ENCODE peak calls at places on chromosome 22, in five cellular contexts. One of them, this sample, is unnamed.
A peak's percentile ranks its signal among the peaks of the same experiment; 100 is the strongest.

GRCh38 chr22:40764743-40765441 is 54.3 kb downstream of the SLC25A17 start:
- DNase-seq in GM12878: peak; percentile 31
- DNase-seq in HCT116: no peak
- DNase-seq in K562: no peak
- DNase-seq in H1: no peak
- DNase-seq in this sample: no peak

GRCh38 chr22:31346255-31346732 is at the start of gene PATZ1:
- DNase-seq in GM12878: no peak
- DNase-seq in HCT116: peak; percentile 51
- DNase-seq in K562: peak; percentile 68
- DNase-seq in H1: no peak
- DNase-seq in this sample: peak; percentile 91

GRCh38 chr22:11253000-11253511 is 4274.9 kb upstream of the OR11H1 start:
- DNase-seq in GM12878: no peak
- DNase-seq in HCT116: no peak
- DNase-seq in K562: no peak
- DNase-seq in H1: no peak
- DNase-seq in this sample: no peak

GRCh38 chr22:25797891-25798290 is 55.9 kb downstream of the MYO18B start:
- DNase-seq in GM12878: no peak
- DNase-seq in HCT116: no peak
- DNase-seq in K562: no peak
- DNase-seq in H1: no peak
- DNase-seq in this sample: no peak

GRCh38 chr22:36197601-36198146 is 3.9 kb downstream of the APOL4 start:
- DNase-seq in GM12878: no peak
- DNase-seq in HCT116: no peak
- DNase-seq in K562: peak; percentile 18
- DNase-seq in H1: no peak
- DNase-seq in this sample: no peak

GRCh38 chr22:24155597-24156145 is 25.6 kb upstream of the SUSD2 start:
- DNase-seq in GM12878: no peak
- DNase-seq in HCT116: no peak
- DNase-seq in K562: no peak
- DNase-seq in H1: peak; percentile 80
- DNase-seq in this sample: peak; percentile 32

GRCh38 chr22:18100781-18101180 is 9.8 kb upstream of the TUBA8 start:
- DNase-seq in GM12878: no peak
- DNase-seq in HCT116: no peak
- DNase-seq in K562: no peak
- DNase-seq in H1: no peak
- DNase-seq in this sample: no peak

GRCh38 chr22:19853879-19854777 is 546 bp downstream of the GNB1L start:
- DNase-seq in GM12878: no peak
- DNase-seq in HCT116: peak; percentile 2
- DNase-seq in K562: peak; percentile 77
- DNase-seq in H1: peak; percentile 51
- DNase-seq in this sample: no peak

GRCh38 chr22:25085930-25086901 is 113.4 kb upstream of the CRYBB3 start:
- DNase-seq in GM12878: peak; percentile 79
- DNase-seq in HCT116: no peak
- DNase-seq in K562: no peak
- DNase-seq in H1: no peak
- DNase-seq in this sample: peak; percentile 91

GRCh38 chr22:29079218-29079901 is 6.5 kb downstream of the KREMEN1 start:
- DNase-seq in GM12878: no peak
- DNase-seq in HCT116: no peak
- DNase-seq in K562: no peak
- DNase-seq in H1: no peak
- DNase-seq in this sample: no peak

GRCh38 chr22:29217827-29218757 is 12.4 kb downstream of the EMID1 start:
- DNase-seq in GM12878: no peak
- DNase-seq in HCT116: no peak
- DNase-seq in K562: peak; percentile 6
- DNase-seq in H1: no peak
- DNase-seq in this sample: no peak

GRCh38 chr22:44025171-44026065 is 1.3 kb downstream of the PARVB start:
- DNase-seq in GM12878: peak; percentile 96
- DNase-seq in HCT116: no peak
- DNase-seq in K562: peak; percentile 47
- DNase-seq in H1: no peak
- DNase-seq in this sample: no peak

GRCh38 chr22:29663230-29663826 is 56.5 kb upstream of the CABP7 start:
- DNase-seq in GM12878: no peak
- DNase-seq in HCT116: no peak
- DNase-seq in K562: no peak
- DNase-seq in H1: no peak
- DNase-seq in this sample: no peak

GRCh38 chr22:40668611-40669390 is 10.5 kb upstream of the MCHR1 start:
- DNase-seq in GM12878: no peak
- DNase-seq in HCT116: peak; percentile 31
- DNase-seq in K562: peak; percentile 22
- DNase-seq in H1: no peak
- DNase-seq in this sample: peak; percentile 62

GRCh38 chr22:40534379-40535188 is 101.9 kb downstream of the MRTFA start:
- DNase-seq in GM12878: peak; percentile 53
- DNase-seq in HCT116: no peak
- DNase-seq in K562: no peak
- DNase-seq in H1: no peak
- DNase-seq in this sample: no peak

GRCh38 chr22:36644333-36644757 is 59.2 kb downstream of the CACNG2 start:
- DNase-seq in GM12878: no peak
- DNase-seq in HCT116: peak; percentile 45
- DNase-seq in K562: peak; percentile 48
- DNase-seq in H1: peak; percentile 65
- DNase-seq in this sample: peak; percentile 51

GRCh38 chr22:31084811-31085492 is 3.8 kb downstream of the SMTN start:
- DNase-seq in GM12878: peak; percentile 43
- DNase-seq in HCT116: no peak
- DNase-seq in K562: peak; percentile 80
- DNase-seq in H1: peak; percentile 95
- DNase-seq in this sample: no peak

GRCh38 chr22:17171016-17171312 is 11.9 kb upstream of the HDHD5 start:
- DNase-seq in GM12878: no peak
- DNase-seq in HCT116: no peak
- DNase-seq in K562: no peak
- DNase-seq in H1: no peak
- DNase-seq in this sample: no peak

GRCh38 chr22:31328545-31328960 is 17.6 kb downstream of the PATZ1 start:
- DNase-seq in GM12878: no peak
- DNase-seq in HCT116: no peak
- DNase-seq in K562: no peak
- DNase-seq in H1: no peak
- DNase-seq in this sample: no peak

GRCh38 chr22:20508815-20509271 is 1.4 kb downstream of the MED15 start:
- DNase-seq in GM12878: no peak
- DNase-seq in HCT116: no peak
- DNase-seq in K562: peak; percentile 56
- DNase-seq in H1: no peak
- DNase-seq in this sample: no peak

GRCh38 chr22:35538801-35539321 is 1.8 kb upstream of the RASD2 start:
- DNase-seq in GM12878: no peak
- DNase-seq in HCT116: peak; percentile 33
- DNase-seq in K562: peak; percentile 34
- DNase-seq in H1: peak; percentile 87
- DNase-seq in this sample: no peak

GRCh38 chr22:35446365-35446764 is 46.4 kb downstream of the MCM5 start:
- DNase-seq in GM12878: no peak
- DNase-seq in HCT116: no peak
- DNase-seq in K562: no peak
- DNase-seq in H1: no peak
- DNase-seq in this sample: no peak

GRCh38 chr22:29700206-29700948 is 19.4 kb upstream of the CABP7 start:
- DNase-seq in GM12878: no peak
- DNase-seq in HCT116: no peak
- DNase-seq in K562: no peak
- DNase-seq in H1: no peak
- DNase-seq in this sample: no peak

GRCh38 chr22:20275836-20276235 is 7.7 kb upstream of the RTN4R start:
- DNase-seq in GM12878: no peak
- DNase-seq in HCT116: no peak
- DNase-seq in K562: no peak
- DNase-seq in H1: no peak
- DNase-seq in this sample: no peak

GRCh38 chr22:30609260-30610185 is 2.5 kb downstream of the TCN2 start:
- DNase-seq in GM12878: peak; percentile 70
- DNase-seq in HCT116: no peak
- DNase-seq in K562: peak; percentile 83
- DNase-seq in H1: no peak
- DNase-seq in this sample: no peak

GRCh38 chr22:43859176-43859575 is 3.1 kb downstream of the SULT4A1 start:
- DNase-seq in GM12878: no peak
- DNase-seq in HCT116: no peak
- DNase-seq in K562: no peak
- DNase-seq in H1: no peak
- DNase-seq in this sample: no peak

GRCh38 chr22:19691721-19692341 is 22.5 kb upstream of the SEPTIN5 start:
- DNase-seq in GM12878: no peak
- DNase-seq in HCT116: peak; percentile 40
- DNase-seq in K562: peak; percentile 92
- DNase-seq in H1: no peak
- DNase-seq in this sample: no peak

GRCh38 chr22:44133161-44133560 is 47.6 kb upstream of the PARVG start:
- DNase-seq in GM12878: no peak
- DNase-seq in HCT116: no peak
- DNase-seq in K562: no peak
- DNase-seq in H1: no peak
- DNase-seq in this sample: no peak

GRCh38 chr22:42844756-42845155 is 12.3 kb downstream of the ARFGAP3 start:
- DNase-seq in GM12878: no peak
- DNase-seq in HCT116: peak; percentile 26
- DNase-seq in K562: no peak
- DNase-seq in H1: no peak
- DNase-seq in this sample: no peak

GRCh38 chr22:42608481-42609361 is 6.0 kb downstream of the POLDIP3 start:
- DNase-seq in GM12878: no peak
- DNase-seq in HCT116: no peak
- DNase-seq in K562: no peak
- DNase-seq in H1: no peak
- DNase-seq in this sample: no peak

GRCh38 chr22:46103664-46104063 is 46.7 kb upstream of the PPARA start:
- DNase-seq in GM12878: no peak
- DNase-seq in HCT116: no peak
- DNase-seq in K562: no peak
- DNase-seq in H1: no peak
- DNase-seq in this sample: no peak

GRCh38 chr22:46104881-46105493 is 45.3 kb upstream of the PPARA start:
- DNase-seq in GM12878: no peak
- DNase-seq in HCT116: no peak
- DNase-seq in K562: no peak
- DNase-seq in H1: no peak
- DNase-seq in this sample: no peak

GRCh38 chr22:46103181-46103580 is 47.1 kb upstream of the PPARA start:
- DNase-seq in GM12878: no peak
- DNase-seq in HCT116: no peak
- DNase-seq in K562: no peak
- DNase-seq in H1: no peak
- DNase-seq in this sample: no peak

GRCh38 chr22:46105494-46106278 is 44.6 kb upstream of the PPARA start:
- DNase-seq in GM12878: no peak
- DNase-seq in HCT116: no peak
- DNase-seq in K562: no peak
- DNase-seq in H1: no peak
- DNase-seq in this sample: peak; percentile 87

GRCh38 chr22:46104170-46104880 is 46.0 kb upstream of the PPARA start:
- DNase-seq in GM12878: no peak
- DNase-seq in HCT116: no peak
- DNase-seq in K562: no peak
- DNase-seq in H1: no peak
- DNase-seq in this sample: no peak
- TF ChIP-seq RAD21 in GM12878: no peak
- TF ChIP-seq RAD21 in HCT116: no peak
- TF ChIP-seq RAD21 in K562: no peak
- TF ChIP-seq RAD21 in H1: no peak
- TF ChIP-seq RAD21 in this sample: no peak

DNA sequence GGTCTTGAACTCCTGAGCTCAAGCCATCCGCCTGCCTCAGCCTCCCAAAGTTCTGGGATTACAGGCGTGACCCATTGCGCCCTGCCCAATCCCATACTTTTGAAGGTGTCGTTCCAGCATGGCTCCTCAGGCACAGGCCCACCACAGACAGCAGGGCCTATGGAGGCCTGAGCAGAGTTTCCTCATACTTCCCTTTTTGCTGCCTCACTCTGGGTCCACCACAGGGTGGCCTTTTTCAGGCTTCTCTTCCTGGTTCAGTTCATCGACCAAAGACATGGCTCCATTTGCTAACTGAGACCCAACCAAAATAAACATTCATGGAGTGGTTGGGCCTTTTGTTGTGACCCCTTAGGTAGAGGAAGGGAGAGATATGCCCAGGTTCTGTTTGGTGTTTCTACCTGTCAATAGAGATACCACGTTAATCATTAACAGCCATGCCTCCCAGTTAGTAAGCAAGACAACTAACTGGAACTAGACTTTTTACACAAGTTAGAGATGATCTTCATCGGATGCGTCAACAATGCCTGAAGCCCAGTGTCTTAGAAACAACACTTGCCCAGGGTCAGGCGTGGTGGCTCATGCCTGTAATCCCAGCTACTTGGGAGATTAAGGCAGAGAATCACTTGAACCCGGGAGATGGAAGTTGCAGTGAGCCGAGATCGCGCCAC is 35.1 kb downstream of the TRIOBP start:
- DNase-seq in GM12878: no peak
- DNase-seq in HCT116: no peak
- DNase-seq in K562: peak; percentile 28
- DNase-seq in H1: no peak
- DNase-seq in this sample: peak; percentile 99
- TF ChIP-seq SRF in GM12878: no peak
- TF ChIP-seq SRF in HCT116: no peak
- TF ChIP-seq SRF in K562: no peak
- TF ChIP-seq SRF in H1: no peak
- TF ChIP-seq SRF in this sample: no peak

GRCh38 chr22:50102946-50103345 is 13.1 kb downstream of the MOV10L1 start:
- DNase-seq in GM12878: no peak
- DNase-seq in HCT116: peak; percentile 6
- DNase-seq in K562: peak; percentile 49
- DNase-seq in H1: no peak
- DNase-seq in this sample: peak; percentile 31
- TF ChIP-seq RAD21 in GM12878: no peak
- TF ChIP-seq RAD21 in HCT116: peak; percentile 14
- TF ChIP-seq RAD21 in K562: peak; percentile 36
- TF ChIP-seq RAD21 in H1: no peak
- TF ChIP-seq RAD21 in this sample: no peak

GRCh38 chr22:22703715-22704114 is 59.3 kb downstream of the GGTLC2 start:
- DNase-seq in GM12878: no peak
- DNase-seq in HCT116: no peak
- DNase-seq in K562: no peak
- DNase-seq in H1: no peak
- DNase-seq in this sample: no peak
- TF ChIP-seq SRF in GM12878: no peak
- TF ChIP-seq SRF in HCT116: no peak
- TF ChIP-seq SRF in K562: no peak
- TF ChIP-seq SRF in H1: no peak
- TF ChIP-seq SRF in this sample: no peak

GRCh38 chr22:27185099-27185709 is 527.8 kb downstream of the MIAT start:
- DNase-seq in GM12878: no peak
- DNase-seq in HCT116: no peak
- DNase-seq in K562: no peak
- DNase-seq in H1: no peak
- DNase-seq in this sample: no peak
- TF ChIP-seq RAD21 in GM12878: no peak
- TF ChIP-seq RAD21 in HCT116: no peak
- TF ChIP-seq RAD21 in K562: no peak
- TF ChIP-seq RAD21 in H1: no peak
- TF ChIP-seq RAD21 in this sample: no peak

This sample was measured in HepG2.